ENCODE peak calls at places on chromosome 13, in ten cellular contexts. O is tibial nerve, M is esophagus squamous epithelium, H is stomach, L is gastrocnemius medialis, P is right lobe of liver, T is heart left ventricle, I is testis, N is ovary, A is IMR-90. J is an unnamed sample.

GRCh38 chr13:71820699-71821098 is 46.3 kb downstream of the DACH1 start:
- DNase-seq in L (no peak), M (no peak), O (no peak), I (no peak), H (no peak), P (no peak), A (no peak), N (no peak), T (no peak), J (no peak)

GRCh38 chr13:91647361-91647970 is 249.0 kb downstream of the GPC5 start:
- DNase-seq in A (peak), M (no peak), N (no peak), O (no peak), I (peak), H (no peak), L (no peak), T (peak), P (no peak), J (no peak)

GRCh38 chr13:91318886-91319285 is 28.6 kb upstream of the MIR17HG start:
- DNase-seq in N (no peak), I (no peak), O (no peak), A (no peak), L (no peak), M (no peak), T (no peak), H (no peak), P (no peak), J (no peak)

GRCh38 chr13:75492389-75492788 is 10.4 kb upstream of the TBC1D4 start:
- DNase-seq in M (no peak), T (no peak), P (no peak), A (peak), H (no peak), L (no peak), O (no peak), N (no peak), I (no peak), J (no peak)

GRCh38 chr13:113404723-113405471 is 41.0 kb upstream of the GRTP1 start:
- DNase-seq in T (peak), M (no peak), L (no peak), H (no peak), I (no peak), P (peak), A (no peak), O (no peak), N (no peak), J (no peak)

GRCh38 chr13:74574964-74575728 is 440.9 kb upstream of the KLF12 start:
- DNase-seq in P (no peak), I (no peak), T (no peak), M (no peak), A (no peak), H (no peak), O (no peak), L (no peak), N (no peak), J (no peak)

GRCh38 chr13:71661921-71662320 is 205.1 kb downstream of the DACH1 start:
- DNase-seq in A (peak), L (no peak), O (no peak), P (no peak), I (no peak), M (no peak), H (no peak), N (no peak), T (no peak), J (no peak)

GRCh38 chr13:46526763-46527162 is 26.2 kb upstream of the LRCH1 start:
- DNase-seq in M (no peak), T (no peak), A (no peak), L (no peak), O (no peak), P (no peak), N (no peak), H (no peak), I (no peak), J (no peak)

GRCh38 chr13:89380101-89380500 is 1708.9 kb downstream of the SLITRK5 start:
- DNase-seq in P (no peak), N (no peak), L (no peak), H (peak), T (no peak), I (no peak), M (no peak), O (no peak), A (no peak), J (no peak)

GRCh38 chr13:32168136-32168535 is 136.6 kb downstream of the FRY start:
- DNase-seq in H (no peak), N (no peak), L (no peak), I (no peak), O (no peak), A (no peak), M (no peak), P (no peak), T (no peak), J (no peak)

GRCh38 chr13:43042410-43042921 is 19.1 kb downstream of the DNAJC15 start:
- DNase-seq in A (no peak), T (no peak), L (no peak), N (no peak), P (no peak), M (no peak), H (no peak), I (no peak), O (no peak), J (no peak)

GRCh38 chr13:21675095-21676007 is 4.5 kb downstream of the FGF9 start:
- DNase-seq in M (no peak), N (no peak), T (peak), O (no peak), L (no peak), P (peak), A (no peak), H (peak), I (peak), J (no peak)

GRCh38 chr13:32426981-32427851 is 714 bp downstream of the N4BP2L1 start:
- DNase-seq in M (no peak), P (peak), I (peak), H (peak), L (peak), N (peak), A (peak), T (peak), O (peak), J (peak)

GRCh38 chr13:39783051-39783450 is 127.6 kb downstream of the COG6 start:
- DNase-seq in A (no peak), I (no peak), O (no peak), H (no peak), M (no peak), P (no peak), N (no peak), T (no peak), L (no peak), J (no peak)

GRCh38 chr13:37319041-37319443 is 213.6 kb upstream of the CSNK1A1L start:
- DNase-seq in O (no peak), N (no peak), P (no peak), M (no peak), L (no peak), H (no peak), A (peak), T (no peak), I (no peak), J (no peak)

GRCh38 chr13:38216181-38216580 is 133.5 kb upstream of the UFM1 start:
- DNase-seq in T (no peak), P (no peak), N (no peak), L (no peak), M (no peak), A (no peak), I (no peak), O (no peak), H (no peak), J (no peak)

GRCh38 chr13:67258482-67258881 is 28.3 kb upstream of the PCDH9 start:
- DNase-seq in I (no peak), M (no peak), A (no peak), N (no peak), L (no peak), H (no peak), O (no peak), P (no peak), T (no peak), J (no peak)

GRCh38 chr13:95411641-95412040 is 110.4 kb upstream of the ABCC4 start:
- DNase-seq in O (no peak), N (no peak), L (no peak), A (no peak), P (no peak), H (no peak), T (no peak), I (no peak), M (no peak), J (no peak)

GRCh38 chr13:108220042-108220441 is 1.9 kb downstream of the ABHD13 start:
- DNase-seq in P (no peak), T (no peak), L (no peak), N (no peak), O (no peak), M (no peak), A (no peak), I (no peak), H (peak), J (no peak)

GRCh38 chr13:105139048-105139379 is 1396.4 kb downstream of the EFNB2 start:
- DNase-seq in M (no peak), T (no peak), O (no peak), L (no peak), N (no peak), H (no peak), P (no peak), I (no peak), A (no peak), J (no peak)

GRCh38 chr13:72536668-72537399 is 190.6 kb downstream of the MZT1 start:
- DNase-seq in I (no peak), A (no peak), L (no peak), N (peak), T (no peak), O (no peak), P (peak), M (no peak), H (no peak), J (no peak)

GRCh38 chr13:21884299-21884878 is 213.5 kb downstream of the FGF9 start:
- DNase-seq in O (no peak), M (no peak), I (no peak), N (no peak), P (no peak), A (no peak), H (no peak), L (no peak), T (no peak), J (no peak)

GRCh38 chr13:99509477-99509876 is 8.2 kb downstream of the TM9SF2 start:
- DNase-seq in N (no peak), A (no peak), T (no peak), O (no peak), I (no peak), H (no peak), M (no peak), L (no peak), P (no peak), J (no peak)

GRCh38 chr13:99501952-99502310 is 659 bp downstream of the TM9SF2 start:
- DNase-seq in N (no peak), H (peak), A (peak), P (peak), M (no peak), O (no peak), L (no peak), T (no peak), I (peak), J (no peak)

GRCh38 chr13:99506632-99507031 is 5.4 kb downstream of the TM9SF2 start:
- DNase-seq in L (no peak), P (no peak), H (no peak), N (no peak), A (no peak), O (no peak), M (no peak), I (no peak), T (no peak), J (no peak)

GRCh38 chr13:99507054-99507453 is 5.8 kb downstream of the TM9SF2 start:
- DNase-seq in O (no peak), I (no peak), T (no peak), H (no peak), N (no peak), P (no peak), A (no peak), L (no peak), M (no peak), J (no peak)

GRCh38 chr13:99505814-99506269 is 4.6 kb downstream of the TM9SF2 start:
- DNase-seq in I (no peak), A (peak), L (no peak), M (no peak), O (no peak), P (no peak), T (no peak), H (no peak), N (no peak), J (no peak)
- H3K4me3 ChIP-seq in I (no peak), A (no peak), L (peak), M (no peak), O (no peak), P (no peak), T (no peak), H (no peak), N (no peak), J (no peak)

GRCh38 chr13:111005808-111006494 is 91.1 kb upstream of the ANKRD10 start:
- DNase-seq in T (peak), A (peak), O (peak), L (peak), N (peak), M (no peak), I (peak), P (no peak), H (peak), J (peak)

GRCh38 chr13:111006508-111007031 is 91.7 kb upstream of the ANKRD10 start:
- DNase-seq in H (no peak), M (no peak), A (peak), O (peak), I (peak), P (no peak), T (peak), N (peak), L (peak), J (peak)

GRCh38 chr13:111007209-111007608 is 92.3 kb upstream of the ANKRD10 start:
- DNase-seq in I (no peak), O (no peak), M (no peak), A (no peak), H (no peak), N (no peak), T (no peak), L (no peak), P (no peak), J (no peak)

GRCh38 chr13:111004444-111004843 is 89.6 kb upstream of the ANKRD10 start:
- DNase-seq in M (no peak), O (no peak), A (no peak), T (no peak), L (no peak), P (no peak), N (no peak), I (no peak), H (no peak), J (no peak)

DNA sequence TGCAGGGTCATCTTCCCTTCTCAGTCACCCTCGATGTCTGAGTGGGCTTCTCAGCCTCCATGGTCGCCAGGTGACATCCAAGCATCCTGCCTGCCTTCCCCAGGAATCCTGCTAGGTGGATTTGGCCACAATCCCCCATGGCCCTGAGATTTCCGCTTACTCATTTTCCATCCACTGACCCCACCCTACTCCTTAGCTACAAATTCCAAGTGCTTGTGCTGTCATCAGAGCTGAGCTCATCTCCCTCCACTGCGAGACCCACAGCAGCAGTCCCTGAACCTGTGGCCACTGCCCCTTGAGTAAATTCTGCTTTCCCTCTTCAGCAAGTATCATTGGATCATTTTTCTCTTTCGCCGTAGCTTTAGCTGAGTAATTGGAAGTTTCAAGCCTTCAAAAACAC is 90.5 kb upstream of the ANKRD10 start:
- DNase-seq in O (no peak), T (no peak), L (no peak), H (no peak), M (no peak), I (no peak), P (no peak), A (peak), N (no peak), J (no peak)
- TF ChIP-seq POLR2A in O (no peak), T (no peak), L (no peak), H (no peak), M (no peak), I (no peak), P (no peak), A (no peak), N (no peak), J (no peak)

DNA sequence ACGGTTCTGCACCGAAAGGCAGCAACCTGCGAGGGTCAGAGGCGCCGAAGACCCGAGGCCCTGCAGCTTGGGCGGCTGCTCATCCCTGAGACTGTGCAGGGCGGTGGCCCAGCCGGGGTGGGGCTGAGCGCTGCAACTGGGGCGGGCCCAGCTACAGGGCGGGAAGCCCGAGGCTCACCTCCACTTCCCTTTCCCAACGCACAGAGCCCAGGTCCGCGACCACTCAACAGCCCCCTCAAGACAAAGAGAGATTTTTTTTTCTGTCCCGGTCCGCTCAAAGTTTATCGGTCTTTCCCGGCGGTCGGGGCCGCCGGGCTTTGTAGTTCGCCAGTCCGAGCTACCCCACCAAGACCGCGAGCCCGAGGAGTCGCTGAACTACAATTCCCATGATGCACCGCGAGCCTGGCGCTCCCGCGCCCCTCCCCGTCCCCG is 573 bp downstream of the KATNAL1 start:
- DNase-seq in I (peak), T (peak), A (peak), H (peak), N (peak), L (peak), O (peak), P (peak), M (peak), J (peak)
- H3K27ac ChIP-seq in I (peak), T (peak), A (peak), H (peak), N (peak), L (peak), O (peak), P (peak), M (peak), J (peak)

GRCh38 chr13:45321230-45321629 is 19.8 kb downstream of the TPT1 start:
- DNase-seq in A (no peak), L (no peak), P (no peak), O (no peak), H (no peak), I (no peak), M (no peak), T (no peak), N (no peak), J (no peak)

GRCh38 chr13:45331123-45331619 is 9.8 kb downstream of the TPT1 start:
- DNase-seq in M (no peak), T (no peak), L (no peak), O (no peak), P (no peak), A (no peak), N (no peak), I (no peak), H (no peak), J (no peak)

GRCh38 chr13:45327253-45327954 is 13.6 kb downstream of the TPT1 start:
- DNase-seq in H (no peak), M (no peak), N (no peak), L (no peak), O (no peak), T (no peak), A (no peak), I (no peak), P (no peak), J (no peak)

GRCh38 chr13:45328661-45329105 is 12.3 kb downstream of the TPT1 start:
- DNase-seq in T (no peak), L (no peak), I (no peak), P (no peak), H (no peak), M (no peak), O (no peak), N (no peak), A (peak), J (no peak)

DNA sequence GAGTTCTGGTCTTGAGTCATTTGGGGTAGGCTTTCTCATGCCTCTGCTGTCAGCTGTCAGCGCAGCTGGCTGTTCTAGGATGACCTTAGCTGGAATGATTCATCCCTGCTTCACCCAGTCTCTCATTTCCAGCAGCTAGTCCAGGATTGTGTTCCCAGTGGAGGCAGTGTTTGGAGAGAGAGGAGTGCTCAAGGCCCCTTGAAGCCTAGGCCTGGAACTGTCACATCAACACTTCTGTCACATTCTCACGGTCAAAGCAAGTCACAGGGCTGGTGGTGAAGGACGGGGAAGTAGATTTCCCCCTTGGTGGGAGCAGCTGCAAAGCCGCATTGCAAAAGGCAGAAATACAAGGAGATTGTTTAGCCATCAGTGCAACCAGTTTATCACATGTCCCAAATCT is 15.2 kb downstream of the TPT1 start:
- DNase-seq in L (peak), A (peak), O (peak), P (no peak), T (peak), I (peak), N (peak), M (no peak), H (no peak), J (peak)
- H3K4me3 ChIP-seq in L (no peak), A (no peak), O (no peak), P (no peak), T (no peak), I (no peak), N (no peak), M (no peak), H (no peak), J (no peak)

DNA sequence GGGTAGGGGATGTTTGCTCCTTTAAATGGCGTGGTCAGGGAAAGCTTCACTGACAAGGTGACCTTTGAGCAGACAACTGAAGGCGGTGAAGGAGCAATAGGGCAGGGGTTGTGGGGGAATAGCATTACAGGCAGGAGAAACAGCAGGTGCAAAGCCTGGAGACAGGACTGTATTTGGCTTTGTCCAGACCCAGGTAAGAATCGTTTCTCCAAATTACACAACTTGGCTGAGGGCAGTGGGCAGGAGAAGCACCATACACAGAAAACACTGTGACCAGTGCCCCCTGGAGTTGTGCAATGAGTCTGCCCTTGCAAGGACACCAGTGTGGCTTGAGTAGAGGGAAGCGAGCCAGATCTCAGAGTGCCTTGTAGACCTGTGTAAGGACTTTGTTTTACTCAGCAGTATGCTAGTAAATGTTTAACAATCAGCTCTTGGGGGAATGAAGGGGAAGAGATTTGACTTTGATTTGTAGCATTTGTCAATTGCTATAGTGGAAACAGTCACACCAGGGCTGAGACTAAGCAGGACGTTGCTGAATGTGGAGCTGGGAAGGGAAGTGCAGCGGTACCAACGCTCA is 360.0 kb downstream of the DCT start:
- DNase-seq in O (no peak), A (no peak), I (no peak), T (no peak), N (no peak), M (no peak), H (peak), P (peak), L (no peak), J (no peak)
- TF ChIP-seq POLR2A in O (no peak), A (no peak), I (no peak), T (no peak), N (no peak), M (no peak), H (no peak), P (peak), L (no peak), J (no peak)

DNA sequence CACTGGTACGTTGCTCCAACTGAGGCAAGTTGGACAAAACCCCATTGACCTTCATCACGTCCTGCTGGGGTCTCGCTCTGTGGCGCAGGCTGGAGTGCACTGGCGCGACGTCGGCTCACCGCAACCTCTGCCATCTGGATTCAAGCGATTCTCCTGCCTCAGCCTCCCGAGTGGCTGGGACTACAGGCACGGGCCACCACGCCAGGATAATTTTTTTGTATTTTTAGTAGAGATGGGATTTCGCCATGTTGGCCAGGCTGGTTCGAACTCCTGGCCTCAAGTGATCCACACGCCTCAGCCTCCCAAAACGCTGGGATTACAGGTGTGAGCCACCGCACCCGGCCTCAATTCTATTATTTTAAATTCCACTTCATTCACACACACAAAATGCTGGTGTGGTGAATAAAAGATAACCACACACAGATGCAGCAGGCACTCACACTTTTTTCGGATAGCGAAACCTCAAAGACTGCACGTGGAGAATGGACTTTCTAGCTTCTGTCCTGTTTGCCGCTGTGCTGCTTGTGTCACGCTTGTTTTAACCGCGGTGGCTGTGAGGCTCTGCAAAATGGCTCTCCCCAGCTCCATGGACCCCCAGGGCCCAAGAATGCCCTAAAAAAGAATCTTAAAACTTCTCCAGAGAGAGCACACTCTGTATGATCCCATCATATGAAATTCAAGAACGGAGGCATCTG is 58.4 kb downstream of the COL4A1 start:
- DNase-seq in T (no peak), L (no peak), O (no peak), P (peak), N (no peak), I (peak), M (no peak), H (no peak), A (no peak), J (no peak)
- H3K27ac ChIP-seq in T (peak), L (peak), O (peak), P (peak), N (peak), I (peak), M (peak), H (peak), A (peak), J (peak)

J was measured in uterus.